ENCODE peak calls at places on chromosomes 16 and 17, in five cellular contexts. W is activated T-cell treated with anti-CD3 and anti-CD28 coated beads for 4 hours, K is SHP77 treated with DMSO at 0.1 percent for 48 hours, Y is Daoy, D is fibroblast of lung. N is an unnamed sample.

GRCh38 chr17:72510454-72511016 is 389.7 kb downstream of the SOX9 start:
- DNase-seq in Y (peak; percentile 61), K (no peak), D (peak; percentile 46), W (no peak), N (peak; percentile 16)

GRCh38 chr16:77761204-77761603 is 27.2 kb upstream of the VAT1L start:
- DNase-seq in W (no peak), Y (no peak), D (no peak), K (no peak), N (no peak)

GRCh38 chr16:89118361-89119061 is 24.9 kb downstream of the ACSF3 start:
- DNase-seq in D (no peak), Y (no peak), W (no peak), K (no peak), N (no peak)

GRCh38 chr16:14249291-14250032 is 178.3 kb downstream of the MRTFB start:
- DNase-seq in W (peak; percentile 49), K (no peak), Y (peak; percentile 20), D (peak; percentile 63), N (peak; percentile 14)

GRCh38 chr17:65270932-65271700 is 133.9 kb downstream of the RGS9 start:
- DNase-seq in D (peak; percentile 11), K (no peak), Y (no peak), W (no peak), N (no peak)

GRCh38 chr16:29871822-29872546 is 9.0 kb upstream of the CDIPT start:
- DNase-seq in W (no peak), K (no peak), Y (no peak), D (no peak), N (no peak)

GRCh38 chr17:4566785-4567184 is 6.4 kb upstream of the GGT6 start:
- DNase-seq in D (peak; percentile 63), W (no peak), Y (peak; percentile 70), K (peak; percentile 73), N (no peak)

GRCh38 chr17:71959129-71959528 is 161.7 kb upstream of the SOX9 start:
- DNase-seq in K (no peak), W (no peak), Y (no peak), D (peak; percentile 35), N (no peak)

GRCh38 chr17:8894673-8895578 is 27.5 kb upstream of the PIK3R6 start:
- DNase-seq in D (peak; percentile 73), W (peak; percentile 21), Y (peak; percentile 58), K (peak; percentile 55), N (peak; percentile 52)

GRCh38 chr16:1998360-1998835 is 8.6 kb downstream of the SYNGR3 start:
- DNase-seq in K (no peak), Y (no peak), W (no peak), D (no peak), N (no peak)

GRCh38 chr17:7204335-7204734 is 15.3 kb downstream of the DLG4 start:
- DNase-seq in W (no peak), K (no peak), D (no peak), Y (no peak), N (no peak)

GRCh38 chr17:77542551-77543490 is 402.1 kb downstream of the SEC14L1 start:
- DNase-seq in K (peak; percentile 81), Y (peak; percentile 88), W (peak; percentile 48), D (peak; percentile 86), N (peak; percentile 68)

GRCh38 chr17:34423978-34424813 is 61.2 kb upstream of the CCL1 start:
- DNase-seq in Y (peak; percentile 20), D (no peak), W (no peak), K (no peak), N (no peak)

GRCh38 chr17:35245196-35245486 is 2.3 kb downstream of the SLFN5 start:
- DNase-seq in Y (peak; percentile 86), K (no peak), W (no peak), D (peak; percentile 97), N (peak; percentile 74)

GRCh38 chr17:29133146-29133713 is 47.0 kb downstream of the MYO18A start:
- DNase-seq in D (peak; percentile 83), K (no peak), Y (peak; percentile 73), W (no peak), N (peak; percentile 84)

GRCh38 chr17:248337-249235 is 67.1 kb upstream of the DOC2B start:
- DNase-seq in D (no peak), K (no peak), W (no peak), Y (no peak), N (no peak)

N was measured in MG63.